ENCODE peak calls at places on chromosomes 12 and 14, in six cellular contexts. One of them, this sample, is unnamed.

GRCh38 chr12:89280833-89281533 is 71.3 kb downstream of the DUSP6 start:
- DNase-seq in IMR-90: peak; percentile 54
- DNase-seq in uterus: no peak
- DNase-seq in endothelial cell of umbilical vein: peak; percentile 49
- DNase-seq in OCI-LY7: no peak
- DNase-seq in right atrium auricular region: no peak
- DNase-seq in this sample: no peak

GRCh38 chr12:126191037-126191891 is 1126.0 kb downstream of the AACS start:
- DNase-seq in IMR-90: no peak
- DNase-seq in uterus: no peak
- DNase-seq in endothelial cell of umbilical vein: no peak
- DNase-seq in OCI-LY7: no peak
- DNase-seq in right atrium auricular region: no peak
- DNase-seq in this sample: no peak

GRCh38 chr12:126219654-126220279 is 1154.5 kb downstream of the AACS start:
- DNase-seq in IMR-90: no peak
- DNase-seq in uterus: no peak
- DNase-seq in endothelial cell of umbilical vein: no peak
- DNase-seq in OCI-LY7: no peak
- DNase-seq in right atrium auricular region: no peak
- DNase-seq in this sample: no peak

GRCh38 chr12:50085615-50085928 is 430 bp downstream of the SMARCD1 start:
- DNase-seq in IMR-90: no peak
- DNase-seq in uterus: no peak
- DNase-seq in endothelial cell of umbilical vein: no peak
- DNase-seq in OCI-LY7: peak; percentile 80
- DNase-seq in right atrium auricular region: no peak
- DNase-seq in this sample: no peak

GRCh38 chr12:25811656-25812126 is 146.8 kb upstream of the RASSF8 start:
- DNase-seq in IMR-90: peak; percentile 36
- DNase-seq in uterus: no peak
- DNase-seq in endothelial cell of umbilical vein: peak; percentile 73
- DNase-seq in OCI-LY7: no peak
- DNase-seq in right atrium auricular region: no peak
- DNase-seq in this sample: peak; percentile 54

GRCh38 chr14:60349663-60350365 is 100.8 kb downstream of the PPM1A start:
- DNase-seq in IMR-90: peak; percentile 56
- DNase-seq in uterus: no peak
- DNase-seq in endothelial cell of umbilical vein: peak; percentile 51
- DNase-seq in OCI-LY7: peak; percentile 83
- DNase-seq in right atrium auricular region: no peak
- DNase-seq in this sample: peak; percentile 39

GRCh38 chr14:48936352-48936751 is 649.8 kb downstream of the RPS29 start:
- DNase-seq in IMR-90: peak; percentile 77
- DNase-seq in uterus: no peak
- DNase-seq in endothelial cell of umbilical vein: peak; percentile 63
- DNase-seq in OCI-LY7: no peak
- DNase-seq in right atrium auricular region: no peak
- DNase-seq in this sample: peak; percentile 46

GRCh38 chr14:70289138-70289537 is 70.3 kb downstream of the COX16 start:
- DNase-seq in IMR-90: no peak
- DNase-seq in uterus: no peak
- DNase-seq in endothelial cell of umbilical vein: no peak
- DNase-seq in OCI-LY7: no peak
- DNase-seq in right atrium auricular region: no peak
- DNase-seq in this sample: no peak

GRCh38 chr12:28446031-28446430 is 255.8 kb downstream of the CCDC91 start:
- DNase-seq in IMR-90: peak; percentile 29
- DNase-seq in uterus: no peak
- DNase-seq in endothelial cell of umbilical vein: no peak
- DNase-seq in OCI-LY7: no peak
- DNase-seq in right atrium auricular region: no peak
- DNase-seq in this sample: no peak

GRCh38 chr12:8709124-8709830 is 11.5 kb downstream of the RIMKLB start:
- DNase-seq in IMR-90: no peak
- DNase-seq in uterus: no peak
- DNase-seq in endothelial cell of umbilical vein: peak; percentile 60
- DNase-seq in OCI-LY7: no peak
- DNase-seq in right atrium auricular region: no peak
- DNase-seq in this sample: no peak

GRCh38 chr12:6563448-6564050 is 4.5 kb downstream of the NOP2 start:
- DNase-seq in IMR-90: peak; percentile 40
- DNase-seq in uterus: peak; percentile 46
- DNase-seq in endothelial cell of umbilical vein: peak; percentile 44
- DNase-seq in OCI-LY7: peak; percentile 65
- DNase-seq in right atrium auricular region: no peak
- DNase-seq in this sample: no peak

GRCh38 chr12:5226581-5226980 is 182.9 kb downstream of the KCNA5 start:
- DNase-seq in IMR-90: no peak
- DNase-seq in uterus: no peak
- DNase-seq in endothelial cell of umbilical vein: no peak
- DNase-seq in OCI-LY7: no peak
- DNase-seq in right atrium auricular region: no peak
- DNase-seq in this sample: no peak

GRCh38 chr12:121788176-121788818 is 5.2 kb downstream of the RHOF start:
- DNase-seq in IMR-90: no peak
- DNase-seq in uterus: no peak
- DNase-seq in endothelial cell of umbilical vein: no peak
- DNase-seq in OCI-LY7: no peak
- DNase-seq in right atrium auricular region: no peak
- DNase-seq in this sample: no peak
- H3K4me3 ChIP-seq in IMR-90: no peak overlapping the region
- H3K4me3 ChIP-seq in uterus: no peak overlapping the region
- H3K4me3 ChIP-seq in endothelial cell of umbilical vein: no peak overlapping the region
- H3K4me3 ChIP-seq in OCI-LY7: no peak overlapping the region
- H3K4me3 ChIP-seq in right atrium auricular region: no peak overlapping the region
- H3K4me3 ChIP-seq in this sample: no peak overlapping the region

GRCh38 chr12:76922821-76923315 is 44.0 kb upstream of the CSRP2 start:
- DNase-seq in IMR-90: peak; percentile 47
- DNase-seq in uterus: no peak
- DNase-seq in endothelial cell of umbilical vein: no peak
- DNase-seq in OCI-LY7: no peak
- DNase-seq in right atrium auricular region: no peak
- DNase-seq in this sample: no peak

GRCh38 chr12:76921891-76922664 is 43.3 kb upstream of the CSRP2 start:
- DNase-seq in IMR-90: no peak
- DNase-seq in uterus: no peak
- DNase-seq in endothelial cell of umbilical vein: no peak
- DNase-seq in OCI-LY7: no peak
- DNase-seq in right atrium auricular region: no peak
- DNase-seq in this sample: no peak

GRCh38 chr12:76929499-76929898 is 50.7 kb upstream of the CSRP2 start:
- DNase-seq in IMR-90: no peak
- DNase-seq in uterus: no peak
- DNase-seq in endothelial cell of umbilical vein: no peak
- DNase-seq in OCI-LY7: no peak
- DNase-seq in right atrium auricular region: no peak
- DNase-seq in this sample: no peak

DNA sequence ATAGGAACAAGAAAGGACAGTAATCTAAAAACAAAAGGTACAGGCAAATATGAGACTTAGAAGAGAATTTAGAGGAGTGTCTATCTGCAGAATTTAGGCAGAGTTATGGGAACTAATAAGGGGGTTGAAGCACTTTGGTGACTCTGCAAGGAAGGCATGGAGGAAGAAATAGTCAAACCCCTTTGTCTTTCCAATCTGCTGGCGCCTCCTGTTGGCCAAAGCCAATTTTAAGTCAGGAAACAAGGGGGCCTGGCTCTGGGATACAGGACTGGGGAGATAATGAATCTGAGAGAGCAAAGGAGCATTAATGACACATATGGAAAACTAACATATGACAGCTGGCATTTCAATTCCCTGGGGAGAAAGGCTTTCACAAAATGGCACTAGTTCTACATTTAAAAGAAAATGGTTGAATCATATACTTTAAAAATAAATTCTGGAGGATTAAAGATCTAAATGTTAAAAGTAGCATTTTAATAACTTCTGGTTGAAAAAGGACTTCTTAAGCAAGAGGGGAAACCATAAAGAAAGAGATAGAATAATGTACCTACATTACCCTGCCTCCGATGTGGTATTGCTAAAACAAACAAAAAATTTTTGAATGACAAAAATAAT is 48.5 kb upstream of the CSRP2 start:
- DNase-seq in IMR-90: peak; percentile 57
- DNase-seq in uterus: no peak
- DNase-seq in endothelial cell of umbilical vein: peak; percentile 28
- DNase-seq in OCI-LY7: peak; percentile 43
- DNase-seq in right atrium auricular region: no peak
- DNase-seq in this sample: peak; percentile 27
- TF ChIP-seq CTCF in IMR-90: peak; percentile 64
- TF ChIP-seq CTCF in uterus: no peak
- TF ChIP-seq CTCF in endothelial cell of umbilical vein: peak; percentile 52
- TF ChIP-seq CTCF in OCI-LY7: peak; percentile 82
- TF ChIP-seq CTCF in right atrium auricular region: peak; percentile 55
- TF ChIP-seq CTCF in this sample: peak; percentile 78

GRCh38 chr14:89613260-89614008 is 196.4 kb upstream of the FOXN3 start:
- DNase-seq in IMR-90: no peak
- DNase-seq in uterus: no peak
- DNase-seq in endothelial cell of umbilical vein: no peak
- DNase-seq in OCI-LY7: no peak
- DNase-seq in right atrium auricular region: no peak
- DNase-seq in this sample: no peak
- H3K27ac ChIP-seq in IMR-90: no peak overlapping the region
- H3K27ac ChIP-seq in uterus: no peak overlapping the region
- H3K27ac ChIP-seq in endothelial cell of umbilical vein: no peak overlapping the region
- H3K27ac ChIP-seq in OCI-LY7: no peak overlapping the region
- H3K27ac ChIP-seq in right atrium auricular region: no peak overlapping the region
- H3K27ac ChIP-seq in this sample: no peak overlapping the region

GRCh38 chr14:74921987-74922751 is 891 bp downstream of the RPS6KL1 start:
- DNase-seq in IMR-90: no peak
- DNase-seq in uterus: no peak
- DNase-seq in endothelial cell of umbilical vein: no peak
- DNase-seq in OCI-LY7: no peak
- DNase-seq in right atrium auricular region: no peak
- DNase-seq in this sample: no peak
- H3K4me3 ChIP-seq in IMR-90: no peak overlapping the region
- H3K4me3 ChIP-seq in uterus: peak overlapping the region; percentile 55
- H3K4me3 ChIP-seq in endothelial cell of umbilical vein: peak overlapping the region; percentile 58
- H3K4me3 ChIP-seq in OCI-LY7: peak overlapping the region; percentile 88
- H3K4me3 ChIP-seq in right atrium auricular region: peak overlapping the region; percentile 78
- H3K4me3 ChIP-seq in this sample: peak overlapping the region; percentile 71

GRCh38 chr12:77152623-77153193 is 87.3 kb upstream of the E2F7 start:
- DNase-seq in IMR-90: peak; percentile 56
- DNase-seq in uterus: no peak
- DNase-seq in endothelial cell of umbilical vein: peak; percentile 68
- DNase-seq in OCI-LY7: no peak
- DNase-seq in right atrium auricular region: no peak
- DNase-seq in this sample: peak; percentile 31
- TF ChIP-seq CTCF in IMR-90: peak; percentile 65
- TF ChIP-seq CTCF in uterus: peak; percentile 40
- TF ChIP-seq CTCF in endothelial cell of umbilical vein: peak; percentile 48
- TF ChIP-seq CTCF in OCI-LY7: peak; percentile 63
- TF ChIP-seq CTCF in right atrium auricular region: peak; percentile 69
- TF ChIP-seq CTCF in this sample: peak; percentile 68

GRCh38 chr12:131783915-131784541 is 44.2 kb upstream of the MMP17 start:
- DNase-seq in IMR-90: peak; percentile 86
- DNase-seq in uterus: no peak
- DNase-seq in endothelial cell of umbilical vein: no peak
- DNase-seq in OCI-LY7: no peak
- DNase-seq in right atrium auricular region: no peak
- DNase-seq in this sample: peak; percentile 87
- H3K27ac ChIP-seq in IMR-90: peak overlapping the region; percentile 71
- H3K27ac ChIP-seq in uterus: no peak overlapping the region
- H3K27ac ChIP-seq in endothelial cell of umbilical vein: peak overlapping the region; percentile 55
- H3K27ac ChIP-seq in OCI-LY7: no peak overlapping the region
- H3K27ac ChIP-seq in right atrium auricular region: no peak overlapping the region
- H3K27ac ChIP-seq in this sample: peak overlapping the region; percentile 99

DNA sequence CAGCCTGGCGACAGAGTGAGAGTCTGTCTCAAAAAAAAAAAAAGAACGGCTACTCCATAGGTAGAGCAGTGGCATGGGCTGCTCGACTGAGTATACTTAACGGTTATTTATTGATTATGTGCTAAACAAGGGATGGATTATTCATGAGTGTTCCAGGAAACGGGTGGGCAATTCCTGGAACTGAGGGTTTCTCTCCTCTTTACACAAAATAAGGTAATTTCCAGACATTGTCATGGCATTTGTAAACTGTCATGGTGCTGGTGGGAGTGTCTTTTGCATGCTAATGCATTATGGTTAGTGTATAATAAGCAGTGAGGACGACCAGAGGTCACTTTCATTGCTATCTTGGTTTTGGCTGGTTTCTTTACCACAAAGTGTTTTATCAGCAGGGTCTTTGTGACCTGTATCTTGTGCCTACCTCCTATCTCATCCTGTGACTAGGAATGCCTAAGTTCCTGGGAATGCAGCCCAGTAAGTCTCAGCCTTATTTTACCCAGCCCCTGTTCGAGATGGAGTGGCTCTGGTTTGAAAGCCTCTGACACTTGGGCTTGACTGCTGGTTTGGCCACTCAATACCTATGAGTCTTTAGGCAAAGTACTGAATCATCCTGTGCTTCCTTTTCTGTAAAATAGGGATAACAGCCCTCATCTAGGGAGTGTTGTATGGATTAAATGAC is 3.2 kb downstream of the DGLUCY start:
- DNase-seq in IMR-90: no peak
- DNase-seq in uterus: no peak
- DNase-seq in endothelial cell of umbilical vein: no peak
- DNase-seq in OCI-LY7: no peak
- DNase-seq in right atrium auricular region: no peak
- DNase-seq in this sample: no peak
- H3K4me3 ChIP-seq in IMR-90: no peak overlapping the region
- H3K4me3 ChIP-seq in uterus: no peak overlapping the region
- H3K4me3 ChIP-seq in endothelial cell of umbilical vein: no peak overlapping the region
- H3K4me3 ChIP-seq in OCI-LY7: no peak overlapping the region
- H3K4me3 ChIP-seq in right atrium auricular region: no peak overlapping the region
- H3K4me3 ChIP-seq in this sample: no peak overlapping the region

This sample was measured in brain microvascular endothelial cell.